ENCODE peak calls at places on chromosomes 7 and 10, in four cellular contexts. E is GM13977, Z is GM10248, H is mesothelial cell of epicardium. I is an unnamed sample.

GRCh38 chr7:13538669-13539068 is 450.8 kb downstream of the ETV1 start:
- DNase-seq in E (no peak), Z (no peak), H (no peak), I (no peak)

GRCh38 chr10:115092258-115092554 is 959 bp upstream of the ATRNL1 start:
- DNase-seq in E (peak), Z (peak), H (no peak), I (no peak)

GRCh38 chr10:89295597-89295996 is 6.2 kb upstream of the IFIT2 start:
- DNase-seq in E (no peak), Z (no peak), H (no peak), I (no peak)

GRCh38 chr7:73851410-73852338 is 9.3 kb upstream of the TMEM270 start:
- DNase-seq in E (peak), Z (peak), H (no peak), I (peak)

GRCh38 chr7:152462995-152463713 is 27.4 kb upstream of the KMT2C start:
- DNase-seq in E (no peak), Z (peak), H (no peak), I (no peak)

GRCh38 chr10:48478469-48478868 is 126.4 kb downstream of the ARHGAP22 start:
- DNase-seq in E (no peak), Z (no peak), H (peak), I (no peak)

GRCh38 chr7:109637428-109637827 is 1067.8 kb downstream of the DNAJB9 start:
- DNase-seq in E (no peak), Z (no peak), H (no peak), I (no peak)

GRCh38 chr7:134699021-134699818 is 52.6 kb downstream of the BPGM start:
- DNase-seq in E (no peak), Z (no peak), H (no peak), I (no peak)

GRCh38 chr10:115580239-115580638 is 487.1 kb downstream of the ATRNL1 start:
- DNase-seq in E (no peak), Z (no peak), H (no peak), I (no peak)

GRCh38 chr7:86326847-86327246 is 316.9 kb upstream of the GRM3 start:
- DNase-seq in E (no peak), Z (no peak), H (no peak), I (no peak)

GRCh38 chr7:139036901-139037300 is 1.1 kb upstream of the ZC3HAV1L start:
- DNase-seq in E (no peak), Z (no peak), H (no peak), I (no peak)

GRCh38 chr7:1576521-1577253 is 6.9 kb upstream of the PSMG3 start:
- DNase-seq in E (no peak), Z (no peak), H (no peak), I (no peak)

GRCh38 chr10:127293640-127294039 is 97.2 kb upstream of the INSYN2A start:
- DNase-seq in E (no peak), Z (no peak), H (no peak), I (peak)

GRCh38 chr7:131533566-131534561 is 22.6 kb downstream of the PODXL start:
- DNase-seq in E (no peak), Z (no peak), H (no peak), I (no peak)

GRCh38 chr7:13179011-13179574 is 491.7 kb downstream of the ARL4A start:
- DNase-seq in E (no peak), Z (no peak), H (no peak), I (no peak)

GRCh38 chr10:88618496-88618895 is 31.9 kb downstream of the LIPJ start:
- DNase-seq in E (no peak), Z (no peak), H (no peak), I (no peak)

GRCh38 chr10:3785251-3785848 is 341 bp upstream of the KLF6 start:
- DNase-seq in E (peak), Z (peak), H (peak), I (peak)

GRCh38 chr10:108358912-108359311 is 1194.4 kb upstream of the SORCS1 start:
- DNase-seq in E (peak), Z (peak), H (no peak), I (peak)

GRCh38 chr7:47239034-47239433 is 342.9 kb downstream of the TNS3 start:
- DNase-seq in E (no peak), Z (no peak), H (no peak), I (no peak)

GRCh38 chr10:927131-927530 is 4.4 kb downstream of the LARP4B start:
- DNase-seq in E (no peak), Z (no peak), H (no peak), I (no peak)

GRCh38 chr10:15188629-15189028 is 20.1 kb upstream of the NMT2 start:
- DNase-seq in E (no peak), Z (no peak), H (no peak), I (peak)

GRCh38 chr10:126373982-126374381 is 14.3 kb downstream of the ADAM12 start:
- DNase-seq in E (no peak), Z (no peak), H (no peak), I (no peak)

GRCh38 chr7:101558742-101559325 is 70.3 kb downstream of the MYL10 start:
- DNase-seq in E (peak), Z (peak), H (no peak), I (no peak)

GRCh38 chr7:108340856-108341411 is 115.3 kb downstream of the NRCAM start:
- DNase-seq in E (no peak), Z (no peak), H (no peak), I (no peak)

GRCh38 chr7:137816696-137817320 is 30.0 kb downstream of the DGKI start:
- DNase-seq in E (no peak), Z (no peak), H (no peak), I (no peak)

GRCh38 chr7:105934577-105935185 is 28.4 kb upstream of the CDHR3 start:
- DNase-seq in E (no peak), Z (no peak), H (no peak), I (peak)

GRCh38 chr10:24790599-24790998 is 66.9 kb upstream of the ARHGAP21 start:
- DNase-seq in E (no peak), Z (no peak), H (no peak), I (no peak)

GRCh38 chr7:158325530-158326381 is 261.9 kb downstream of the PTPRN2 start:
- DNase-seq in E (no peak), Z (no peak), H (no peak), I (no peak)

GRCh38 chr7:45985902-45986301 is 64.8 kb upstream of the IGFBP3 start:
- DNase-seq in E (no peak), Z (no peak), H (no peak), I (no peak)

GRCh38 chr7:5477723-5478531 is 54.3 kb upstream of the TNRC18 start:
- DNase-seq in E (peak), Z (peak), H (no peak), I (no peak)

GRCh38 chr7:1403844-1404404 is 55.3 kb downstream of the MICALL2 start:
- DNase-seq in E (no peak), Z (no peak), H (no peak), I (no peak)

GRCh38 chr10:6465854-6466524 is 114.1 kb downstream of the PRKCQ start:
- DNase-seq in E (no peak), Z (no peak), H (no peak), I (peak)

GRCh38 chr10:12643279-12643678 is 293.9 kb downstream of the CAMK1D start:
- DNase-seq in E (no peak), Z (no peak), H (no peak), I (no peak)

DNA sequence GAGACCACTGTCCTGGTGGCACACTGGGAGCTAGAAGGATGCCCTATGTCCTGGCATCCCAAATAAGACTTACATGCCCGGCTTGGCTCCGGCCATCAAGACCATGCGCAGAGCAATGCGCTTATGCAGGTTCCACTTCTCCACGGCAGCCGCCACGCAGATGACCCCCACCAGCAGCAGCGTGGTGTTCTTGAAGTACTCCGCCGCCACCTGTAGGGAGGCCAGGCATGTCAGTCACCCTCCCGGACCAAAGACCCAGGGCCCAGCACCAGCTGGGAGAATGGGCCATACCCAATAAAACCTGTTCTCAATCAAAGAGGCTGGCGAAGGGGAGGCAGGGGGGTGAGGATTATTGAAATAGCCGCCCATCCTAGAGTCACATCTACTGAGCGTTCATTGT is 19.9 kb downstream of the SLC13A4 start:
- DNase-seq in E (no peak), Z (no peak), H (no peak), I (no peak)
- TF ChIP-seq CTCF in E (no peak), Z (no peak), H (no peak), I (no peak)

GRCh38 chr7:71518880-71519279 is 386.9 kb downstream of the GALNT17 start:
- DNase-seq in E (no peak), Z (no peak), H (no peak), I (no peak)

GRCh38 chr7:71521506-71521905 is 389.6 kb downstream of the GALNT17 start:
- DNase-seq in E (no peak), Z (no peak), H (no peak), I (no peak)

DNA sequence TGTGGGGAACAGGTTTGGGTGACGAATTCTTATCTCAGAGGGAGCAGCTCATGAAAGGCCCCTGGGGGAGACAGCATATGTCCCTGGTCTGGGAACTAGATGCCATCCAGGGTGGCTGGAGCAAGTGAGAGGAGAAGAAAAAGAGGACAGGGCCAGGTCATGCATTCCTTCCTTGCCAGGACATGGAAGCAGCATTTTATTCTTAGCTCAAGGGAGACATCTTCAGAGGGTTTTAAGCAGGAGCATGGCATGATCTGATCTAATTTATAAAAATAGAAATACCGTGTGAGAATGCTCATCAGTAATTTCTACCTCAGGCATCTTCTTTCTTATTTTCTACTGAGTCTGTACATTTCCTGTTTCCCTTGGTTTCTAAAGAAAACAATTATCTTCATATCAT is 386.0 kb downstream of the GALNT17 start:
- DNase-seq in E (no peak), Z (no peak), H (no peak), I (no peak)
- TF ChIP-seq CTCF in E (no peak), Z (no peak), H (no peak), I (no peak)

GRCh38 chr10:33064706-33065105 is 106.7 kb upstream of the ITGB1 start:
- DNase-seq in E (no peak), Z (no peak), H (no peak), I (no peak)

GRCh38 chr10:33067481-33067880 is 109.5 kb upstream of the ITGB1 start:
- DNase-seq in E (no peak), Z (no peak), H (no peak), I (no peak)

GRCh38 chr10:33067917-33068316 is 109.9 kb upstream of the ITGB1 start:
- DNase-seq in E (no peak), Z (no peak), H (no peak), I (no peak)

GRCh38 chr10:33065111-33065510 is 107.1 kb upstream of the ITGB1 start:
- DNase-seq in E (no peak), Z (no peak), H (no peak), I (no peak)

GRCh38 chr10:33066558-33067236 is 108.7 kb upstream of the ITGB1 start:
- DNase-seq in E (no peak), Z (no peak), H (no peak), I (no peak)
- TF ChIP-seq CTCF in E (no peak), Z (no peak), H (no peak), I (no peak)

GRCh38 chr7:27164381-27165088 is 802 bp downstream of the HOXA9 start:
- DNase-seq in E (no peak), Z (no peak), H (no peak), I (no peak)
- TF ChIP-seq CTCF in E (no peak), Z (no peak), H (no peak), I (no peak)